ENCODE peak calls at places on chromosome 19, in five cellular contexts. E is uterus, T is A549, H is endodermal cell, K is fibroblast of lung. X is an unnamed sample. For H3K4me1 and H3K9me3, the result is how much of the 10 kb centered on the place peaks cover.

GRCh38 chr19:35300340-35300649 is 8.3 kb downstream of the MAG start:
- DNase-seq in E (no peak), T (no peak), H (no peak), K (no peak), X (no peak)

GRCh38 chr19:49451430-49452181 is at the start of gene PIH1D1:
- DNase-seq in E (peak), T (peak), H (peak), K (peak), X (peak)

GRCh38 chr19:18135712-18136584 is 17.0 kb upstream of the PIK3R2 start:
- DNase-seq in E (no peak), T (peak), H (no peak), K (no peak), X (no peak)

GRCh38 chr19:12647490-12648071 is 19.0 kb downstream of the MAN2B1 start:
- DNase-seq in E (peak), T (no peak), H (peak), K (peak), X (no peak)

GRCh38 chr19:38304352-38304865 is 358 bp downstream of the C19orf33 start:
- DNase-seq in E (no peak), T (no peak), H (peak), K (no peak), X (no peak)

GRCh38 chr19:6617374-6617773 is 26.4 kb upstream of the CD70 start:
- DNase-seq in E (no peak), T (no peak), H (no peak), K (no peak), X (no peak)

GRCh38 chr19:16320987-16321386 is 3.6 kb upstream of the KLF2 start:
- DNase-seq in E (no peak), T (no peak), H (no peak), K (no peak), X (no peak)

GRCh38 chr19:34904846-34905527 is 21.7 kb upstream of the ZNF30 start:
- DNase-seq in E (no peak), T (no peak), H (peak), K (no peak), X (no peak)

GRCh38 chr19:35544110-35544802 is 1.2 kb upstream of the TMEM147 start:
- DNase-seq in E (no peak), T (no peak), H (no peak), K (no peak), X (no peak)

GRCh38 chr19:39173502-39173991 is 23.2 kb upstream of the NCCRP1 start:
- DNase-seq in E (no peak), T (no peak), H (no peak), K (no peak), X (no peak)

GRCh38 chr19:1133471-1133929 is 29.7 kb downstream of the GPX4 start:
- DNase-seq in E (no peak), T (peak), H (peak), K (no peak), X (no peak)

GRCh38 chr19:11481777-11482383 is 1.0 kb upstream of the ELAVL3 start:
- DNase-seq in E (peak), T (peak), H (peak), K (peak), X (peak)

GRCh38 chr19:43532571-43532961 is 422 bp upstream of the ZNF575 start:
- DNase-seq in E (peak), T (no peak), H (no peak), K (no peak), X (peak)

GRCh38 chr19:43524922-43525835 is 1.8 kb downstream of the ETHE1 start:
- DNase-seq in E (peak), T (peak), H (peak), K (peak), X (peak)

GRCh38 chr19:43525836-43526771 is 897 bp downstream of the ETHE1 start:
- DNase-seq in E (peak), T (no peak), H (peak), K (no peak), X (peak)

GRCh38 chr19:43526884-43527859 is at the start of gene ETHE1:
- DNase-seq in E (peak), T (peak), H (peak), K (peak), X (peak)

GRCh38 chr19:43527860-43528622 is 1.0 kb upstream of the ETHE1 start:
- DNase-seq in E (peak), T (no peak), H (no peak), K (no peak), X (peak)
- H3K4me1 ChIP-seq in E (under half), T (under half), H (under half), K (under half), X (under half)

DNA sequence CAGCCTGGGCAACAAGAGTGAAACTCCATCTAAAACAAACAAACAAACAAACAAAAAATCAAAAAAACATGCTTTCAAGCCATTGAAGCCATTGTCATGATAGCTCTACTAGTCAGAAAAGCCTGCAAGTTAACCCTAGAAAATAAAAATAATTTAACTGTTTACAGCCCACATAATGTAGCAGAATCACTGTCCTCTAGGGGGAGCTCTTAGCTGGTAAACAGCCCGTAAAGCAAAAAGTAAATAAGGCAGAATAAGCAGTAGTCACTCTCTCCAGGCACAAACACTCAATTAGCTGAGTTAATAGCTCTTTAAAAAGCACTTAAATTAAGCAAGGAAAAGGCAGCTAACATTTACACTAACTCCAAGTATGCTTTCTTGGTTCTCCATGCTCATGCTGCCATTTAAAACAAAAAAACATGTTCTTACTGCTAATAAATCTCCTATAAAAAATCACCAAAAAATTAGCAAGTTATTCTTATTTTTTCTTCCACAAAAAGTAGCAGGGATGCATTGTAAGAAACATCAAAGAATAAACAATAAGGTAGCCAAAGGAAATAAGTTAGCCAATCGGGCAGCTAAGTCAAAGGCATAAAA is 11.3 kb downstream of the LILRB4 start:
- DNase-seq in E (no peak), T (peak), H (no peak), K (peak), X (no peak)
- H3K9me3 ChIP-seq in E (under half), T (under half), H (half or more), K (under half), X (under half)

DNA sequence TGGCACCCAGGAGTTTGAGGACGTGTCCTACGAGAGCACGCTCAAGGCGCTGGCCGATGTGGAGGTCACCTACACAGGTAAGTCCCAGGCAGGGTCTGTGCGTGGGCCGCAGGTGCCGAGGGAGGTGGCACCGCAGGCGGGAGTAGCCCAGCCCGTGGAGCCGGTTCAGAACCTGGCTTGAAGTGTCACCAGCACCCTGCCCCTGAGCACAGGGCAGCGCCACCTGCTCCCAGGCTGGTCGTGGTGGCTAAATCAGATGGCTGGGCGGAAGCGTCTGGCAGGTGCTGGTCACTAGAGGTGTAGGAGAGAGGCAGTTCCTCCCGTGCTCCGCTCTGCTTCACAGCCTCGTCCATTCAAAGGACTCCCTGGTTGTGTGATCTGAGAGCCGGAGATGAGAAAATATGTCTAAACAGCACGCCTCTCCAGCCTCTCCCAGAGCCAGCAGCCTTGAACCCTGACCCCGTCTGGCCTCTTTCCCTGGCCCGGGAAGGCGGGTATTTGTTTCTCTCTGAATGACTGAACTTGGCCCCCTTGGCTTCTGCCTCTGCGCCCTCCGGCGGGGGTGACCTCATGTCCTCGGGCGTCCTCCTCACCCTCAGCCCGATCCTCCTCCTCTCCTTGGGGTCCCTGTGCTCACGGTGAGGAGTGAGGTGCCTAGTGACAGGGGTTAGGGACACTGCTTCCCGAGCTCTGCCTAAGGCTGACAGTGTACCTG is 5.4 kb downstream of the THOP1 start:
- DNase-seq in E (no peak), T (no peak), H (no peak), K (no peak), X (no peak)
- H3K4me1 ChIP-seq in E (under half), T (under half), H (under half), K (under half), X (under half)

DNA sequence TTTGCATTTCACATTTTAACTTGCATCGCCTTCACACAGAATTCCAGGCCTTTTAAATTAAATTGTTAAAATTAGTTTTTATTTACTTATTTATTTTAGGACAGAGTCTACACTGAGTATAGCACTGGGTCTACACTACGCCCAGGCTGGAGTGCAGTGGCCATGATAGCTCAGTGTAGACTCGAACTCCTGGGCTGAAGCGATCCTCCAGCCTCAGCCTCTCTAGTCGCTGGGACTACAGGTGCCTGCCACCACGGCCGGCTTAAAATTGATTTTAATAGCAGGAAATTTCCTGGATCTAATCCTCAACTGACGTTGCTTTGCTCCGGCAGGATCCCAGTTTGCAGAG is 301 bp upstream of the ZNF610 start:
- DNase-seq in E (no peak), T (no peak), H (no peak), K (no peak), X (no peak)
- H3K9me3 ChIP-seq in E (under half), T (half or more), H (half or more), K (under half), X (under half)

DNA sequence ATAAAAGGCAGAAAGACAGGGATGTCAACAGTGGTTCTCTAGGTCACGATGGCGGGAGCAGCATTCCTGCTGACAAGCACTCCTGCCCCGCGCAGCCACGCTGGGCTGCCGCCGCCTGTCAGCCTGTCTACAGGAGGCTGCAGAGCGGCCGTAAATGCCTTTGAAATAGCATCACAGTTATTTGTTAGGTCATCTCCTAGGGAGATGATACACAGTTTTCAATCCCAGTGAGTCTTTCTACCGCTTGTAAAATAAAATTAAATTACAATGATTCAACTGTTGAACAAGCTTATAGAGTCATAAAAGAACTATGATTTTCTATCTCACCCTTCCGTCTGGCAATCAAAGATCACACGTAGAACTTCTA is 7.3 kb upstream of the SLC7A9 start:
- DNase-seq in E (no peak), T (peak), H (no peak), K (no peak), X (no peak)
- H3K4me1 ChIP-seq in E (under half), T (under half), H (under half), K (under half), X (under half)